ENCODE peak calls at places on chromosomes 12 and 14, in seven cellular contexts. X is GM12878, F is uterus, U is stomach, G is esophagus squamous epithelium, K is Peyer's patch, W is thyroid gland. I is an unnamed sample.

GRCh38 chr12:71541583-71541982 is 102.0 kb downstream of the LGR5 start:
- DNase-seq in K (no peak), G (no peak), X (no peak), U (no peak), F (no peak), W (no peak), I (no peak)

GRCh38 chr14:91835920-91836843 is 31.2 kb downstream of the TC2N start:
- DNase-seq in W (peak), G (no peak), F (peak), X (no peak), K (peak), U (peak), I (peak)

GRCh38 chr12:26719852-26720251 is 113.1 kb downstream of the ITPR2 start:
- DNase-seq in G (no peak), F (no peak), W (no peak), K (no peak), X (no peak), U (no peak), I (no peak)

GRCh38 chr12:109721276-109721675 is 7.7 kb downstream of the FAM222A start:
- DNase-seq in U (peak), K (no peak), X (no peak), W (no peak), G (no peak), F (no peak), I (peak)

GRCh38 chr14:85533821-85534271 is 3.9 kb downstream of the FLRT2 start:
- DNase-seq in U (no peak), W (peak), G (no peak), K (no peak), X (no peak), F (peak), I (no peak)

GRCh38 chr12:39123580-39123979 is 218.2 kb upstream of the CPNE8 start:
- DNase-seq in F (no peak), W (no peak), K (no peak), G (no peak), U (no peak), X (no peak), I (no peak)

GRCh38 chr12:56995201-56995929 is 11.0 kb downstream of the ZBTB39 start:
- DNase-seq in W (no peak), F (no peak), U (no peak), G (no peak), K (peak), X (no peak), I (no peak)

GRCh38 chr14:69792887-69793421 is 4.1 kb downstream of the SLC10A1 start:
- DNase-seq in K (no peak), G (no peak), F (no peak), U (no peak), W (no peak), X (no peak), I (no peak)

GRCh38 chr12:126507231-126507630 is 1442.0 kb downstream of the AACS start:
- DNase-seq in F (no peak), W (no peak), K (no peak), G (no peak), X (no peak), U (no peak), I (no peak)

GRCh38 chr12:106074706-106075392 is 63.9 kb downstream of the NUAK1 start:
- DNase-seq in F (peak), G (no peak), W (no peak), X (no peak), K (no peak), U (no peak), I (no peak)

GRCh38 chr14:94111276-94112095 is 950 bp downstream of the IFI27 start:
- DNase-seq in W (no peak), K (no peak), F (no peak), X (no peak), U (no peak), G (no peak), I (no peak)

GRCh38 chr14:43503508-43503907 is 1003.6 kb downstream of the FSCB start:
- DNase-seq in W (no peak), G (no peak), K (no peak), U (no peak), X (no peak), F (no peak), I (no peak)

DNA sequence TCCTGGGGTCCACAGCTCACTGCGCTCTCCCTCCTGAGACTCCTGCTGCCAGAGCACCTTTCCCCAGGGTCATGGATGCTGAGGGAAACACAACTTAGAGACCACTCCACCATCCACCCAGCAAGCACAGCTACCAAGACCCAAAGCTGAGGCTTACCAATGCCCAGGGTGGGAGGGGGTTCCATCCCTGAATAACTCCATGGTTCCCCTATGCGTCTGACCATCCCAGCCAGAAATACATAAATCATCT is 36.3 kb downstream of the DAD1 start:
- DNase-seq in F (no peak), K (no peak), W (no peak), U (no peak), X (no peak), G (no peak), I (no peak)
- TF ChIP-seq POLR2A in F (no peak), K (no peak), W (no peak), U (no peak), X (no peak), G (no peak), I (no peak)

GRCh38 chr14:34496007-34496678 is 34.1 kb upstream of the SPTSSA start:
- DNase-seq in K (no peak), U (peak), W (no peak), X (no peak), G (no peak), F (peak), I (peak)

GRCh38 chr14:34498684-34499412 is 36.8 kb upstream of the SPTSSA start:
- DNase-seq in W (no peak), X (no peak), K (no peak), G (no peak), F (no peak), U (peak), I (no peak)

GRCh38 chr14:34501997-34502396 is 37.5 kb downstream of the EAPP start:
- DNase-seq in K (no peak), U (no peak), F (no peak), W (no peak), X (no peak), G (no peak), I (no peak)

GRCh38 chr14:34501004-34501580 is 38.4 kb downstream of the EAPP start:
- DNase-seq in U (no peak), X (no peak), G (no peak), K (no peak), F (no peak), W (no peak), I (no peak)

DNA sequence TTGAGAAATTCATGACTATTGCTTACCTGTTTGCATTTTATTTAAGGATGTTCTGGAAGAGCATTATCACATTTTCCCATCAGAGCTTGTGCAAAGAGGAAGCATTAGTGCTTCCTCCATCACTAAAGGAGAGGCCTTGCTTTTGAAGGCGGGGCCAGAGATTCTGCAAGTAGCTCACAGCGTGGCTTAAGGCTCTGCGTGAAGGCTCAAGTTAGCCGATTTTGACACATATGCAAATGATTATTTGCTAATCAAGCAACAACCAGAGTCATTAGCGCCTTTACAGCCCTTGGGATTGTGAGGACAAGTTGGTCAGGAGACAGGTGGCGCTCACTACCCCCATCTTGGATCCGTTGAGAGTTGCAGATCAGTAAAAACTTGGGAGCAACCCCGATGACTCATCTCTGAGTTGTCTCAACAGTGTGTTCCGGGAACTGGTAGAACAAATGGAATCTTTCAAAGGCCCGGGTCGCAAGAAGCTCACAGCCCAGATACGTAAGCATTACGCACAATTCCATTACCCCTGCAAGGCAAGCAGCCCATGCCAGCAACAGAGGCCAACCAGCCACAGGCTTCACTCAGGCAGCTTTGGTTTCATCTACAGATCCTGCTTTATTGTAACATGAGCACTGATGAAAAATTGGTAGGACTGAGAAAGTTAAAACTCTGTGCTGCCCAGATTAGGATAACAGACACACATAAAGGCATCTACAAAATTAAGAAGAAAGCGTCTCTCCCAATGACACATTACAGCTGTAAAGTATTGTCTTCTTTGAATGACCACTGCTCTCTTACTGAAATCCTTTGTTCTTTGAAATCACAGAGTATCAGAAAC is 34.9 kb upstream of the SPTSSA start:
- DNase-seq in K (peak), F (peak), U (peak), W (peak), X (no peak), G (peak), I (peak)
- H3K4me3 ChIP-seq in K (no peak), F (peak), U (no peak), W (no peak), X (no peak), G (no peak), I (no peak)

GRCh38 chr12:132089407-132089910 is 54.7 kb downstream of the DDX51 start:
- DNase-seq in F (no peak), W (no peak), K (no peak), U (no peak), G (no peak), X (no peak), I (no peak)

GRCh38 chr12:132081423-132081822 is 62.7 kb downstream of the DDX51 start:
- DNase-seq in K (no peak), F (no peak), W (no peak), X (no peak), U (no peak), G (no peak), I (no peak)

GRCh38 chr12:132083731-132084641 is 60.1 kb downstream of the DDX51 start:
- DNase-seq in K (peak), W (peak), F (peak), X (peak), U (peak), G (peak), I (peak)

GRCh38 chr12:132079695-132080094 is 64.4 kb downstream of the DDX51 start:
- DNase-seq in F (no peak), K (no peak), U (no peak), W (no peak), G (no peak), X (no peak), I (no peak)

DNA sequence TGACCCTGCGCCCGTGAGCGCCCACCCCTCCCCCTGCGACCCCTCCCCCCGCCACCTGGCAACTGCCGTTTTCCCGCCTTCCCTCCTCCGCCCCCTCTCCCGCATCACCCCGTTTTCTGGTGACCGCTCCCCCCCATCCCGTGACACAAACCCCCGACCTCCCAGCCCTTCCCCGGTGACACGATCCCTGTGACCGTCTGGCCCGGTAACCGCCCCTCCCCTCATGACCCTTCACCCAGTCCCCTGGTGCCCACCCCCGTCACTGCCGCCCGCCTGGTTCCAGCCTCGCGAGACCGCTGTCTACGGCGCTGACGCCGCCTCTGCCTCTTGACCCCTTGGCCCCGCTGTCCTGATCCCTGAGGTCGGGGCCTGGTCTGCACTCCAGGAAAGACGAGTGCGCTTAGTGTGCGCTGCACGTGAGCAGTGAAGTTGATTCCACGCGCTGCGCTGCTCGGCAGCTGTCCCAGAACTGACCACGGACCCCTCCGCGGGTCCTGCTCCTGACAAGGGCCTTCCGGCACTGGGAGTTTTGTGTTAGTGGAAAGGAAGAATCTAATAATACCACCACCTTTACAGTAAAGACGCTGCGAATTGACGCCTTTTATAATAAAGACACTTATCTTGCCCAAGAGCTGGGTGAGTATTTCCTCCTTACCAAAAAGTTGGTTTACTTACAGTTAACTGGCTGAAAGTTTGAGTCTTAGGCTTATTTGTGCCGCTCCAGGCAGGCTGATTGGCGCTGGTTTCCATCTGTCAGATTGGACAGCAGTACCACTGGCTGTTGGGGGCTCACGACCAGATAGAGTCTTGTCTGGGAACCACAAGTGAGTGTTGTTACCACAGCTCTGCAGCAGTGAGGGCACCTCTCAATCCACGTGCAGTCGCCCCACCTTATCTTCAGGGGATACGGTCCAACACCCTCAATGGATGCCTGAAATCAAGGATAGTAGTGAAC is 59.2 kb downstream of the DDX51 start:
- DNase-seq in W (peak), G (no peak), K (peak), U (peak), F (peak), X (no peak), I (peak)
- TF ChIP-seq POLR2A in W (no peak), G (no peak), K (no peak), U (no peak), F (no peak), X (no peak), I (no peak)

GRCh38 chr14:104876251-104876699 is 11.2 kb downstream of the CEP170B start:
- DNase-seq in U (no peak), G (no peak), F (no peak), K (peak), X (no peak), W (peak), I (peak)

GRCh38 chr14:104877066-104877805 is 12.2 kb downstream of the CEP170B start:
- DNase-seq in K (no peak), F (no peak), G (no peak), U (no peak), X (no peak), W (no peak), I (peak)

GRCh38 chr14:104874571-104875411 is 9.7 kb downstream of the CEP170B start:
- DNase-seq in U (no peak), K (no peak), F (no peak), X (no peak), G (no peak), W (peak), I (peak)

GRCh38 chr14:104875412-104875751 is 10.3 kb downstream of the CEP170B start:
- DNase-seq in G (no peak), F (no peak), K (no peak), U (no peak), W (no peak), X (no peak), I (no peak)

DNA sequence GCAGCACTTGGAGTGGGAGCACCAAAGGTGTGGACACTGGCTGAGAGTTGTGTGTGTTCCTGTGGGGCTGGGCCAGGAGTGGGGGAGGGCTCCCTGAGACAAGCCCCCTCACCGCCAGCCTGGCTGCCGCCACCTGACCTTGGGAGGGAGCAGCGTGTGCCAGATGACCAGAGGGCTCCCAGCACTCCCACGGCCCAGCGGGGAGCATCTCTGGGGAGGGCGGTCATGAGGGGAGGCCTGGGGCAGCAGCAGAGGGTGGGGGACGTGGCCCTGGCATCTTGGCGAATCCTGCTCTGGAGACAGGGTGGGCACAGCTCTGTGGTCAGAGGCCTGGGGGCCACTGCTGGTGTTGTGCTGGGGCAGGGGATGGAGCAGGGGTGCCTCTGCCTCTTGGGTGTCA is 10.7 kb downstream of the CEP170B start:
- DNase-seq in U (no peak), W (no peak), G (no peak), X (no peak), K (no peak), F (no peak), I (peak)
- H3K4me3 ChIP-seq in U (no peak), W (no peak), G (no peak), X (no peak), K (no peak), F (no peak), I (no peak)